ENCODE peak calls at places on chromosomes 6 and 20, in nine cellular contexts. X is Peyer's patch, R is GM12878, C is H54, U is lower leg skin, J is transverse colon, T is K562, H is ovary, B is gastrocnemius medialis. D is an unnamed sample.

GRCh38 chr6:133184798-133185380 is 56.3 kb upstream of the EYA4 start:
- DNase-seq in B (no peak), U (no peak), T (no peak), X (no peak), J (no peak), R (no peak), C (no peak), H (no peak), D (peak; percentile 21)

GRCh38 chr6:163572612-163573011 is 158.1 kb downstream of the QKI start:
- DNase-seq in R (no peak), X (no peak), B (no peak), J (no peak), H (no peak), T (peak; percentile 93), U (no peak), C (no peak), D (peak; percentile 76)

GRCh38 chr6:47698342-47698787 is at the start of gene ADGRF4:
- DNase-seq in T (no peak), J (peak; percentile 37), R (no peak), X (no peak), U (no peak), H (no peak), B (no peak), C (peak; percentile 35), D (no peak)

GRCh38 chr6:126170875-126171489 is 168.9 kb upstream of the CENPW start:
- DNase-seq in H (no peak), C (no peak), T (peak; percentile 51), X (no peak), J (peak; percentile 17), R (peak; percentile 20), B (no peak), U (no peak), D (peak; percentile 81)

GRCh38 chr6:131636880-131637792 is at the start of gene ENPP3:
- DNase-seq in J (no peak), R (no peak), X (no peak), H (no peak), B (no peak), T (peak; percentile 52), C (no peak), U (no peak), D (peak; percentile 21)

GRCh38 chr20:1946762-1947534 is 46.9 kb downstream of the PDYN start:
- DNase-seq in C (no peak), J (no peak), H (peak; percentile 81), T (no peak), X (peak; percentile 30), R (no peak), U (peak; percentile 88), B (peak; percentile 56), D (no peak)

GRCh38 chr6:13709698-13710551 is 1.7 kb downstream of the RANBP9 start:
- DNase-seq in R (no peak), C (no peak), X (no peak), U (no peak), B (no peak), H (no peak), T (peak; percentile 82), J (no peak), D (peak; percentile 69)

GRCh38 chr6:74578339-74578738 is 627.5 kb downstream of the COL12A1 start:
- DNase-seq in U (no peak), T (no peak), X (no peak), C (no peak), R (no peak), J (no peak), H (no peak), B (no peak), D (no peak)

GRCh38 chr6:79468116-79468515 is 69.1 kb downstream of the LCA5 start:
- DNase-seq in R (no peak), C (no peak), H (no peak), U (no peak), X (no peak), T (no peak), J (no peak), B (no peak), D (no peak)

GRCh38 chr6:17011985-17012384 is 89.9 kb upstream of the STMND1 start:
- DNase-seq in H (no peak), T (no peak), R (no peak), J (no peak), C (no peak), U (no peak), B (no peak), X (no peak), D (no peak)

GRCh38 chr6:17013701-17014100 is 88.1 kb upstream of the STMND1 start:
- DNase-seq in X (no peak), J (no peak), U (no peak), R (no peak), H (no peak), B (no peak), T (no peak), C (peak; percentile 33), D (no peak)

GRCh38 chr6:17015144-17015543 is 86.7 kb upstream of the STMND1 start:
- DNase-seq in R (peak; percentile 13), J (no peak), U (no peak), X (no peak), C (peak; percentile 33), H (no peak), T (no peak), B (no peak), D (no peak)

GRCh38 chr6:17015551-17016381 is 86.1 kb upstream of the STMND1 start:
- DNase-seq in X (no peak), B (peak; percentile 4), R (no peak), H (no peak), C (no peak), U (peak; percentile 88), T (no peak), J (peak; percentile 16), D (peak; percentile 48)

GRCh38 chr6:17012421-17013225 is 89.2 kb upstream of the STMND1 start:
- DNase-seq in C (no peak), B (no peak), J (peak; percentile 10), R (no peak), X (no peak), T (no peak), H (no peak), U (no peak), D (no peak)
- TF ChIP-seq POLR2A in C (no peak), B (no peak), J (no peak), R (no peak), X (no peak), T (no peak), H (no peak), U (no peak), D (no peak)

DNA sequence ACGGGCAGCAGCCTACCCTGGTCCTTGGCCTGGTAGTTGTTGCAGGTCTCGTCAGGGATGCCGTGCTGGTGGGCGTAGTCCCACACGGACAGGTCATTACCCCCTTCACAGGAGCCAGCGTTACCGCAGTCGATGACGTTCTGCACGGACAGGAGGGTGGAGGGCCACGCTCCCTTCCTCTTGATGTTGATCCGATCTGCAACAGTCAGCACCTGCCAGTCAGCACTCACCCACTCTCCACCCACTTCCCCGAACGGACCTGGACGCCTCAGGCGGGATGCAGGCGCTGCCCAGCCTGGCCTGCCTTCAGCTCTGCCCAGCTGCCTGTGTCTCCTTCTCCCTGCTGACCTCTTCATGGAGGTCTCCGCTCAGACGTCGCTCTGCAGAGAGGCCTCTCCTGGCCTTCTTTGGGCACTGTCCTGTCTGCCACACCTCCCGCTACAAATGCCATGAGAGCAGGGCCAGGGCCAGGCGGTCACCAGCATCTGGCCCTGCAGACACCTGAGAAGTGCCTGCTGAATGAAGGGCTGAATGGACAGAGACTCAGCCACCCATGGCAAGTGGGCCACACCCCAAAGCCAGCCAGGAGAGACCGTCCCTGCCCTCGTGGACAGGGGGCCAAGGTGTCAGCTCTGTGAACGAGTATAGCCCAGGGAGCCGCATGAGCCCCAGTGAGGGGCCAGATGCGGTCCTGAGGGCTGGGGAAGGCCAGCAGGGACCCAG is 5.4 kb downstream of the CTSZ start:
- DNase-seq in H (no peak), B (no peak), C (no peak), U (no peak), X (no peak), T (no peak), R (no peak), J (no peak), D (no peak)
- TF ChIP-seq POLR2A in H (no peak), B (no peak), C (no peak), U (no peak), X (no peak), T (no peak), R (peak; percentile 54), J (no peak), D (no peak)

DNA sequence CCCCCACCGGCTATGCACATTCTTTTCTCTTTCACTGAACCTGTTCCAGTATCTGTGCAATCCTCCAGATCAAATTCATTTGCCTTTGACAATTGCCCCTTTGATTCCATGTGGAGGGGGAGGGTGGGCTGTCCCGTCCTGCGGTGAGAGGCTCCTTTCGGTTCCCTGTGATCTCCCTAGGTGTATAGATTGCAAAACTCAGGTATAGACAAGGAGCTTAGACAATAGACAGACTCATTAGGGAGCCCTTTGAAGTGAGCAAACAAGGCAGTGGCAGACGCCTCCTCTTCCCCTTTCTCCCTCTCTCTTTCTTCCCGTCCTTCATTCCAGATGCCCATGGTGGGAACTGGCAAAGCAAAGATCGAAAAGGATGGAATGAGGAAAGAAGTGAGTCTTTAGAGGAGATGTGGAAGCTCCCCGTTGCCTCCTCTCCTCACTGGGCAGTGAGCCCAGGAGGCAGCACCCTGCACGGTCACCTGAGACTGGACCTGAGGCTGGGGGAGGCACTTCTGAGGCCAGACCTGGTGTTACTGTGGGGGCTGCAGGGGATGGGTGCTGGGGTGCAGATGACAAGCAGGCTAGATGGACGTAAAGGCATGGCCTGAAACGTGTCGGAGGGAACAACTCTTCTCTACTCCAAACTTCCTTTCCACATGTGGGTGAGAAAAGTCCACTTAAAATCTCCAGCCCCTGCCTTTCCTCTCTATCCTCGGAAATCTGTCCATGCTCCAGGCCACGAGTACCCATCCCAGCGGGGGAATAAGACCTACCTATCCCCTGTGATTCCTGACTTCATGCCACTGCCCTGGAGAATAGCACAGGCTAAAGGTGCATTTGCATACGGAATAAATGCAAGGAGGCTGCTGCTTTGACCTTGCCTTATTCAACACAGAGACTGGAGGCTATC is 256.6 kb upstream of the FOXQ1 start:
- DNase-seq in J (no peak), H (no peak), U (peak; percentile 69), X (no peak), T (no peak), B (no peak), R (no peak), C (no peak), D (no peak)
- TF ChIP-seq POLR2A in J (no peak), H (no peak), U (no peak), X (no peak), T (no peak), B (no peak), R (no peak), C (no peak), D (no peak)

GRCh38 chr6:149746147-149746946 is at the start of gene NUP43:
- DNase-seq in U (peak; percentile 99), T (peak; percentile 93), X (peak; percentile 89), C (peak; percentile 57), H (peak; percentile 96), B (peak; percentile 84), R (peak; percentile 82), J (peak; percentile 94), D (peak; percentile 97)

GRCh38 chr6:149750136-149750609 is 632 bp downstream of the PCMT1 start:
- DNase-seq in T (peak; percentile 84), X (peak; percentile 33), R (no peak), U (peak; percentile 86), J (peak; percentile 42), H (no peak), C (peak; percentile 15), B (peak; percentile 49), D (peak; percentile 81)

GRCh38 chr6:149752600-149752999 is 3.1 kb downstream of the PCMT1 start:
- DNase-seq in J (no peak), X (no peak), H (no peak), R (no peak), U (no peak), C (no peak), T (no peak), B (no peak), D (no peak)

GRCh38 chr6:149751239-149751638 is 1.7 kb downstream of the PCMT1 start:
- DNase-seq in R (no peak), C (no peak), H (no peak), U (no peak), B (no peak), X (no peak), T (no peak), J (no peak), D (no peak)

GRCh38 chr6:149749594-149750135 is at the start of gene PCMT1:
- DNase-seq in B (peak; percentile 80), X (peak; percentile 85), R (peak; percentile 69), J (peak; percentile 92), C (peak; percentile 58), H (peak; percentile 90), T (peak; percentile 97), U (peak; percentile 97), D (peak; percentile 98)
- TF ChIP-seq POLR2A in B (peak; percentile 96), X (peak; percentile 81), R (peak; percentile 92), J (peak; percentile 90), C (peak; percentile 97), H (peak; percentile 62), T (peak; percentile 95), U (no peak), D (peak; percentile 79)